ENCODE peak calls at places on chromosomes 12 and 14, in seven cellular contexts. V is PC-9; K is neuronal stem cell; D is stimulated activated CD4-positive, alpha-beta T cell treated with anti-CD3 and anti-CD28 coated beads, Interleukin-1b, Interleukin-23, amount 100 ng/mL, for 24 hours; T is posterior vena cava; M is Ammon's horn; U is naive thymus-derived CD4-positive, alpha-beta T cell. N is an unnamed sample.

GRCh38 chr14:53529519-53529918 is 376.4 kb upstream of the DDHD1 start:
- DNase-seq in V (no peak), K (no peak), D (no peak), T (no peak), M (no peak), U (no peak), N (no peak)

GRCh38 chr14:101916816-101917412 is 47.5 kb upstream of the DYNC1H1 start:
- DNase-seq in V (no peak), K (no peak), D (no peak), T (peak), M (no peak), U (no peak), N (no peak)

GRCh38 chr12:152440-152839 is 61.5 kb downstream of the SLC6A12 start:
- DNase-seq in V (no peak), K (no peak), D (no peak), T (no peak), M (no peak), U (no peak), N (no peak)

GRCh38 chr12:25825494-25825893 is 133.0 kb upstream of the RASSF8 start:
- DNase-seq in V (no peak), K (no peak), D (no peak), T (no peak), M (no peak), U (no peak), N (no peak)

GRCh38 chr12:81468206-81468605 is 290.9 kb downstream of the PPFIA2 start:
- DNase-seq in V (no peak), K (no peak), D (no peak), T (no peak), M (peak), U (no peak), N (no peak)

GRCh38 chr14:105935384-105935783 is 409.0 kb downstream of the TMEM121 start:
- DNase-seq in V (no peak), K (no peak), D (no peak), T (no peak), M (no peak), U (no peak), N (no peak)

GRCh38 chr14:77314043-77314442 is 6.6 kb downstream of the POMT2 start:
- DNase-seq in V (no peak), K (no peak), D (no peak), T (no peak), M (peak), U (no peak), N (no peak)

GRCh38 chr12:30794591-30795409 is 40.0 kb upstream of the CAPRIN2 start:
- DNase-seq in V (peak), K (peak), D (no peak), T (no peak), M (no peak), U (no peak), N (no peak)

GRCh38 chr12:89566615-89567014 is 40.8 kb upstream of the POC1B start:
- DNase-seq in V (no peak), K (no peak), D (no peak), T (no peak), M (no peak), U (no peak), N (no peak)

GRCh38 chr14:63717704-63718103 is 10.2 kb downstream of the SGPP1 start:
- DNase-seq in V (no peak), K (no peak), D (no peak), T (no peak), M (no peak), U (peak), N (no peak)

GRCh38 chr12:22318122-22318737 is 16.3 kb downstream of the ST8SIA1 start:
- DNase-seq in V (no peak), K (no peak), D (no peak), T (no peak), M (no peak), U (no peak), N (no peak)

GRCh38 chr14:77045570-77045890 is 17.0 kb upstream of the IRF2BPL start:
- DNase-seq in V (peak), K (no peak), D (no peak), T (peak), M (no peak), U (no peak), N (no peak)

GRCh38 chr14:61472025-61472672 is 150.8 kb downstream of the PRKCH start:
- DNase-seq in V (peak), K (no peak), D (no peak), T (no peak), M (no peak), U (peak), N (no peak)

GRCh38 chr12:32809846-32810245 is 54.1 kb upstream of the YARS2 start:
- DNase-seq in V (no peak), K (no peak), D (no peak), T (no peak), M (peak), U (no peak), N (no peak)

GRCh38 chr14:64792231-64792630 is 87.5 kb downstream of the SPTB start:
- DNase-seq in V (no peak), K (no peak), D (no peak), T (peak), M (no peak), U (no peak), N (no peak)

GRCh38 chr12:52876371-52876770 is 27.6 kb upstream of the KRT78 start:
- DNase-seq in V (no peak), K (no peak), D (no peak), T (no peak), M (peak), U (no peak), N (no peak)

GRCh38 chr14:56118611-56119181 is 485 bp downstream of the PELI2 start:
- DNase-seq in V (peak), K (no peak), D (no peak), T (peak), M (peak), U (no peak), N (no peak)

N was measured in D721Med.